ENCODE peak calls at places on chromosomes 7 and 10, in nine cellular contexts. One of them, this sample, is unnamed.
A peak's percentile ranks its signal among the peaks of the same experiment; 100 is the strongest.

GRCh38 chr10:123395906-123396305 is 241.7 kb downstream of the BUB3 start:
- DNase-seq in cardiac fibroblast: no peak
- DNase-seq in dorsolateral prefrontal cortex: no peak
- DNase-seq in amniotic stem cell: no peak
- DNase-seq in NCI-H1105: no peak
- DNase-seq in effector CD4-positive, alpha-beta T cell: no peak
- DNase-seq in foreskin fibroblast: no peak
- DNase-seq in fibroblast of the aortic adventitia: no peak
- DNase-seq in Kasumi-1: no peak
- DNase-seq in this sample: no peak

GRCh38 chr10:10460452-10460851 is 557.2 kb upstream of the CELF2 start:
- DNase-seq in cardiac fibroblast: no peak
- DNase-seq in dorsolateral prefrontal cortex: no peak
- DNase-seq in amniotic stem cell: no peak
- DNase-seq in NCI-H1105: no peak
- DNase-seq in effector CD4-positive, alpha-beta T cell: no peak
- DNase-seq in foreskin fibroblast: no peak
- DNase-seq in fibroblast of the aortic adventitia: no peak
- DNase-seq in Kasumi-1: no peak
- DNase-seq in this sample: no peak

GRCh38 chr7:55173671-55174070 is 154.9 kb downstream of the EGFR start:
- DNase-seq in cardiac fibroblast: no peak
- DNase-seq in dorsolateral prefrontal cortex: no peak
- DNase-seq in amniotic stem cell: no peak
- DNase-seq in NCI-H1105: no peak
- DNase-seq in effector CD4-positive, alpha-beta T cell: no peak
- DNase-seq in foreskin fibroblast: no peak
- DNase-seq in fibroblast of the aortic adventitia: no peak
- DNase-seq in Kasumi-1: no peak
- DNase-seq in this sample: no peak

GRCh38 chr7:66296001-66296521 is 90.9 kb downstream of the TPST1 start:
- DNase-seq in cardiac fibroblast: peak; percentile 43
- DNase-seq in dorsolateral prefrontal cortex: no peak
- DNase-seq in amniotic stem cell: no peak
- DNase-seq in NCI-H1105: no peak
- DNase-seq in effector CD4-positive, alpha-beta T cell: no peak
- DNase-seq in foreskin fibroblast: peak; percentile 26
- DNase-seq in fibroblast of the aortic adventitia: peak; percentile 73
- DNase-seq in Kasumi-1: peak; percentile 37
- DNase-seq in this sample: peak; percentile 61

GRCh38 chr7:157139142-157140117 is 704 bp downstream of the UBE3C start:
- DNase-seq in cardiac fibroblast: peak; percentile 52
- DNase-seq in dorsolateral prefrontal cortex: peak; percentile 25
- DNase-seq in amniotic stem cell: peak; percentile 60
- DNase-seq in NCI-H1105: no peak
- DNase-seq in effector CD4-positive, alpha-beta T cell: peak; percentile 58
- DNase-seq in foreskin fibroblast: peak; percentile 74
- DNase-seq in fibroblast of the aortic adventitia: peak; percentile 12
- DNase-seq in Kasumi-1: no peak
- DNase-seq in this sample: peak; percentile 88

GRCh38 chr10:89414879-89415821 is 782 bp downstream of the IFIT5 start:
- DNase-seq in cardiac fibroblast: peak; percentile 58
- DNase-seq in dorsolateral prefrontal cortex: peak; percentile 30
- DNase-seq in amniotic stem cell: no peak
- DNase-seq in NCI-H1105: no peak
- DNase-seq in effector CD4-positive, alpha-beta T cell: peak; percentile 27
- DNase-seq in foreskin fibroblast: peak; percentile 66
- DNase-seq in fibroblast of the aortic adventitia: peak; percentile 43
- DNase-seq in Kasumi-1: no peak
- DNase-seq in this sample: peak; percentile 67

GRCh38 chr7:130087364-130087763 is 17.0 kb downstream of the KLHDC10 start:
- DNase-seq in cardiac fibroblast: no peak
- DNase-seq in dorsolateral prefrontal cortex: no peak
- DNase-seq in amniotic stem cell: no peak
- DNase-seq in NCI-H1105: no peak
- DNase-seq in effector CD4-positive, alpha-beta T cell: no peak
- DNase-seq in foreskin fibroblast: no peak
- DNase-seq in fibroblast of the aortic adventitia: peak; percentile 54
- DNase-seq in Kasumi-1: no peak
- DNase-seq in this sample: peak; percentile 15

GRCh38 chr7:2709553-2710165 is 21.7 kb downstream of the AMZ1 start:
- DNase-seq in cardiac fibroblast: peak; percentile 33
- DNase-seq in dorsolateral prefrontal cortex: peak; percentile 66
- DNase-seq in amniotic stem cell: no peak
- DNase-seq in NCI-H1105: no peak
- DNase-seq in effector CD4-positive, alpha-beta T cell: peak; percentile 63
- DNase-seq in foreskin fibroblast: peak; percentile 58
- DNase-seq in fibroblast of the aortic adventitia: peak; percentile 43
- DNase-seq in Kasumi-1: peak; percentile 28
- DNase-seq in this sample: peak; percentile 88

GRCh38 chr10:125057158-125058001 is 103.0 kb downstream of the CTBP2 start:
- DNase-seq in cardiac fibroblast: peak; percentile 98
- DNase-seq in dorsolateral prefrontal cortex: peak; percentile 77
- DNase-seq in amniotic stem cell: no peak
- DNase-seq in NCI-H1105: no peak
- DNase-seq in effector CD4-positive, alpha-beta T cell: no peak
- DNase-seq in foreskin fibroblast: peak; percentile 98
- DNase-seq in fibroblast of the aortic adventitia: peak; percentile 97
- DNase-seq in Kasumi-1: peak; percentile 31
- DNase-seq in this sample: peak; percentile 88

GRCh38 chr7:50626971-50627370 is 61.8 kb upstream of the DDC start:
- DNase-seq in cardiac fibroblast: no peak
- DNase-seq in dorsolateral prefrontal cortex: no peak
- DNase-seq in amniotic stem cell: no peak
- DNase-seq in NCI-H1105: no peak
- DNase-seq in effector CD4-positive, alpha-beta T cell: no peak
- DNase-seq in foreskin fibroblast: no peak
- DNase-seq in fibroblast of the aortic adventitia: no peak
- DNase-seq in Kasumi-1: no peak
- DNase-seq in this sample: no peak

GRCh38 chr10:109762556-109762955 is 160.8 kb downstream of the XPNPEP1 start:
- DNase-seq in cardiac fibroblast: no peak
- DNase-seq in dorsolateral prefrontal cortex: no peak
- DNase-seq in amniotic stem cell: no peak
- DNase-seq in NCI-H1105: no peak
- DNase-seq in effector CD4-positive, alpha-beta T cell: no peak
- DNase-seq in foreskin fibroblast: no peak
- DNase-seq in fibroblast of the aortic adventitia: no peak
- DNase-seq in Kasumi-1: no peak
- DNase-seq in this sample: no peak

GRCh38 chr7:5586963-5587348 is 163.3 kb upstream of the TNRC18 start:
- DNase-seq in cardiac fibroblast: no peak
- DNase-seq in dorsolateral prefrontal cortex: no peak
- DNase-seq in amniotic stem cell: no peak
- DNase-seq in NCI-H1105: no peak
- DNase-seq in effector CD4-positive, alpha-beta T cell: no peak
- DNase-seq in foreskin fibroblast: no peak
- DNase-seq in fibroblast of the aortic adventitia: no peak
- DNase-seq in Kasumi-1: no peak
- DNase-seq in this sample: no peak

GRCh38 chr7:151485006-151485732 is 34.5 kb downstream of the RHEB start:
- DNase-seq in cardiac fibroblast: peak; percentile 87
- DNase-seq in dorsolateral prefrontal cortex: no peak
- DNase-seq in amniotic stem cell: peak; percentile 12
- DNase-seq in NCI-H1105: no peak
- DNase-seq in effector CD4-positive, alpha-beta T cell: no peak
- DNase-seq in foreskin fibroblast: peak; percentile 82
- DNase-seq in fibroblast of the aortic adventitia: peak; percentile 87
- DNase-seq in Kasumi-1: peak; percentile 8
- DNase-seq in this sample: peak; percentile 77

GRCh38 chr7:113015038-113015645 is 71.5 kb downstream of the GPR85 start:
- DNase-seq in cardiac fibroblast: peak; percentile 69
- DNase-seq in dorsolateral prefrontal cortex: no peak
- DNase-seq in amniotic stem cell: peak; percentile 11
- DNase-seq in NCI-H1105: peak; percentile 8
- DNase-seq in effector CD4-positive, alpha-beta T cell: no peak
- DNase-seq in foreskin fibroblast: peak; percentile 64
- DNase-seq in fibroblast of the aortic adventitia: peak; percentile 71
- DNase-seq in Kasumi-1: peak; percentile 24
- DNase-seq in this sample: peak; percentile 55

GRCh38 chr10:31207636-31208035 is 111.4 kb upstream of the ZEB1 start:
- DNase-seq in cardiac fibroblast: peak; percentile 2
- DNase-seq in dorsolateral prefrontal cortex: no peak
- DNase-seq in amniotic stem cell: no peak
- DNase-seq in NCI-H1105: no peak
- DNase-seq in effector CD4-positive, alpha-beta T cell: no peak
- DNase-seq in foreskin fibroblast: peak; percentile 37
- DNase-seq in fibroblast of the aortic adventitia: no peak
- DNase-seq in Kasumi-1: no peak
- DNase-seq in this sample: no peak

GRCh38 chr10:129728905-129729540 is 235.1 kb downstream of the EBF3 start:
- DNase-seq in cardiac fibroblast: no peak
- DNase-seq in dorsolateral prefrontal cortex: no peak
- DNase-seq in amniotic stem cell: no peak
- DNase-seq in NCI-H1105: no peak
- DNase-seq in effector CD4-positive, alpha-beta T cell: no peak
- DNase-seq in foreskin fibroblast: no peak
- DNase-seq in fibroblast of the aortic adventitia: no peak
- DNase-seq in Kasumi-1: no peak
- DNase-seq in this sample: no peak

GRCh38 chr10:95308389-95309302 is 17.8 kb upstream of the PDLIM1 start:
- DNase-seq in cardiac fibroblast: peak; percentile 97
- DNase-seq in dorsolateral prefrontal cortex: no peak
- DNase-seq in amniotic stem cell: peak; percentile 77
- DNase-seq in NCI-H1105: no peak
- DNase-seq in effector CD4-positive, alpha-beta T cell: no peak
- DNase-seq in foreskin fibroblast: peak; percentile 96
- DNase-seq in fibroblast of the aortic adventitia: peak; percentile 99
- DNase-seq in Kasumi-1: peak; percentile 56
- DNase-seq in this sample: peak; percentile 82

GRCh38 chr7:69318794-69319193 is 279.5 kb upstream of the AUTS2 start:
- DNase-seq in cardiac fibroblast: no peak
- DNase-seq in dorsolateral prefrontal cortex: no peak
- DNase-seq in amniotic stem cell: no peak
- DNase-seq in NCI-H1105: no peak
- DNase-seq in effector CD4-positive, alpha-beta T cell: no peak
- DNase-seq in foreskin fibroblast: no peak
- DNase-seq in fibroblast of the aortic adventitia: no peak
- DNase-seq in Kasumi-1: no peak
- DNase-seq in this sample: no peak

GRCh38 chr10:43203491-43204393 is 63.1 kb downstream of the RASGEF1A start:
- DNase-seq in cardiac fibroblast: no peak
- DNase-seq in dorsolateral prefrontal cortex: peak; percentile 15
- DNase-seq in amniotic stem cell: no peak
- DNase-seq in NCI-H1105: no peak
- DNase-seq in effector CD4-positive, alpha-beta T cell: no peak
- DNase-seq in foreskin fibroblast: no peak
- DNase-seq in fibroblast of the aortic adventitia: no peak
- DNase-seq in Kasumi-1: peak; percentile 24
- DNase-seq in this sample: no peak

GRCh38 chr10:16612148-16612742 is 90.6 kb upstream of the C1QL3 start:
- DNase-seq in cardiac fibroblast: peak; percentile 60
- DNase-seq in dorsolateral prefrontal cortex: no peak
- DNase-seq in amniotic stem cell: peak; percentile 1
- DNase-seq in NCI-H1105: no peak
- DNase-seq in effector CD4-positive, alpha-beta T cell: no peak
- DNase-seq in foreskin fibroblast: peak; percentile 62
- DNase-seq in fibroblast of the aortic adventitia: peak; percentile 53
- DNase-seq in Kasumi-1: peak; percentile 35
- DNase-seq in this sample: peak; percentile 25

GRCh38 chr7:146115665-146116451 is 743 bp upstream of the CNTNAP2 start:
- DNase-seq in cardiac fibroblast: peak; percentile 41
- DNase-seq in dorsolateral prefrontal cortex: peak; percentile 37
- DNase-seq in amniotic stem cell: peak; percentile 46
- DNase-seq in NCI-H1105: peak; percentile 77
- DNase-seq in effector CD4-positive, alpha-beta T cell: no peak
- DNase-seq in foreskin fibroblast: no peak
- DNase-seq in fibroblast of the aortic adventitia: peak; percentile 10
- DNase-seq in Kasumi-1: peak; percentile 75
- DNase-seq in this sample: peak; percentile 85

GRCh38 chr10:96642973-96643372 is 56.2 kb upstream of the TM9SF3 start:
- DNase-seq in cardiac fibroblast: peak; percentile 18
- DNase-seq in dorsolateral prefrontal cortex: peak; percentile 43
- DNase-seq in amniotic stem cell: no peak
- DNase-seq in NCI-H1105: peak; percentile 24
- DNase-seq in effector CD4-positive, alpha-beta T cell: peak; percentile 19
- DNase-seq in foreskin fibroblast: no peak
- DNase-seq in fibroblast of the aortic adventitia: no peak
- DNase-seq in Kasumi-1: peak; percentile 97
- DNase-seq in this sample: no peak

GRCh38 chr7:27419581-27420177 is 177.1 kb downstream of the EVX1 start:
- DNase-seq in cardiac fibroblast: no peak
- DNase-seq in dorsolateral prefrontal cortex: no peak
- DNase-seq in amniotic stem cell: no peak
- DNase-seq in NCI-H1105: no peak
- DNase-seq in effector CD4-positive, alpha-beta T cell: no peak
- DNase-seq in foreskin fibroblast: peak; percentile 8
- DNase-seq in fibroblast of the aortic adventitia: peak; percentile 71
- DNase-seq in Kasumi-1: no peak
- DNase-seq in this sample: no peak

GRCh38 chr10:88886557-88886956 is 6.5 kb downstream of the STAMBPL1 start:
- DNase-seq in cardiac fibroblast: no peak
- DNase-seq in dorsolateral prefrontal cortex: no peak
- DNase-seq in amniotic stem cell: no peak
- DNase-seq in NCI-H1105: no peak
- DNase-seq in effector CD4-positive, alpha-beta T cell: no peak
- DNase-seq in foreskin fibroblast: peak; percentile 35
- DNase-seq in fibroblast of the aortic adventitia: no peak
- DNase-seq in Kasumi-1: no peak
- DNase-seq in this sample: no peak

GRCh38 chr7:31110331-31111108 is 58.4 kb downstream of the ADCYAP1R1 start:
- DNase-seq in cardiac fibroblast: no peak
- DNase-seq in dorsolateral prefrontal cortex: no peak
- DNase-seq in amniotic stem cell: no peak
- DNase-seq in NCI-H1105: no peak
- DNase-seq in effector CD4-positive, alpha-beta T cell: no peak
- DNase-seq in foreskin fibroblast: no peak
- DNase-seq in fibroblast of the aortic adventitia: no peak
- DNase-seq in Kasumi-1: no peak
- DNase-seq in this sample: no peak

GRCh38 chr7:151115836-151116418 is 29.7 kb downstream of the AGAP3 start:
- DNase-seq in cardiac fibroblast: no peak
- DNase-seq in dorsolateral prefrontal cortex: no peak
- DNase-seq in amniotic stem cell: no peak
- DNase-seq in NCI-H1105: no peak
- DNase-seq in effector CD4-positive, alpha-beta T cell: no peak
- DNase-seq in foreskin fibroblast: no peak
- DNase-seq in fibroblast of the aortic adventitia: no peak
- DNase-seq in Kasumi-1: no peak
- DNase-seq in this sample: no peak